ENCODE peak calls at places on chromosome 1, in six cellular contexts. J, B, T, C, F and X are unnamed samples.

GRCh38 chr1:179872558-179872957 is 5.0 kb downstream of the TOR1AIP2 start:
- DNase-seq in J (no peak), B (no peak), T (no peak), C (no peak), F (no peak), X (no peak)

GRCh38 chr1:79629414-79629813 is 622.9 kb upstream of the ADGRL4 start:
- DNase-seq in J (no peak), B (no peak), T (no peak), C (no peak), F (no peak), X (no peak)

GRCh38 chr1:27686223-27686990 is 14.4 kb upstream of the IFI6 start:
- DNase-seq in J (no peak), B (no peak), T (no peak), C (peak), F (no peak), X (no peak)

GRCh38 chr1:94922756-94923465 is 4.0 kb downstream of the CNN3 start:
- DNase-seq in J (no peak), B (no peak), T (no peak), C (no peak), F (peak), X (no peak)

GRCh38 chr1:89692601-89693503 is 59.9 kb downstream of the LRRC8C start:
- DNase-seq in J (no peak), B (no peak), T (no peak), C (no peak), F (no peak), X (peak)

GRCh38 chr1:16905112-16905855 is 9.5 kb downstream of the RNU1-2 start:
- DNase-seq in J (no peak), B (peak), T (no peak), C (peak), F (peak), X (peak)

GRCh38 chr1:224459051-224459450 is 24.5 kb upstream of the WDR26 start:
- DNase-seq in J (no peak), B (no peak), T (no peak), C (no peak), F (no peak), X (no peak)

GRCh38 chr1:227891223-227891954 is 56.3 kb downstream of the WNT9A start:
- DNase-seq in J (no peak), B (peak), T (peak), C (no peak), F (no peak), X (no peak)

GRCh38 chr1:87134061-87134460 is 194.6 kb upstream of the LMO4 start:
- DNase-seq in J (no peak), B (no peak), T (no peak), C (no peak), F (no peak), X (no peak)

GRCh38 chr1:153791856-153792253 is 16.6 kb downstream of the SLC27A3 start:
- DNase-seq in J (no peak), B (no peak), T (no peak), C (no peak), F (no peak), X (no peak)

GRCh38 chr1:187229496-187229895 is 400.7 kb downstream of the PLA2G4A start:
- DNase-seq in J (no peak), B (no peak), T (no peak), C (no peak), F (no peak), X (no peak)
- H3K4me3 ChIP-seq in J (no peak), B (no peak), T (no peak), C (no peak), F (no peak), X (no peak)

GRCh38 chr1:110967256-110967655 is 3.5 kb upstream of the LRIF1 start:
- DNase-seq in J (no peak), B (no peak), T (no peak), C (no peak), F (no peak), X (no peak)
- H3K4me3 ChIP-seq in J (no peak), B (no peak), T (no peak), C (no peak), F (no peak), X (no peak)

GRCh38 chr1:109274533-109275476 is 8.1 kb downstream of the PSRC1 start:
- DNase-seq in J (peak), B (peak), T (peak), C (no peak), F (no peak), X (no peak)

GRCh38 chr1:109277434-109278204 is 5.3 kb downstream of the PSRC1 start:
- DNase-seq in J (peak), B (peak), T (peak), C (peak), F (no peak), X (peak)

GRCh38 chr1:109272831-109273547 is 10.0 kb downstream of the PSRC1 start:
- DNase-seq in J (no peak), B (no peak), T (no peak), C (no peak), F (no peak), X (no peak)

GRCh38 chr1:109273570-109274288 is 9.2 kb downstream of the PSRC1 start:
- DNase-seq in J (no peak), B (no peak), T (no peak), C (no peak), F (no peak), X (no peak)

DNA sequence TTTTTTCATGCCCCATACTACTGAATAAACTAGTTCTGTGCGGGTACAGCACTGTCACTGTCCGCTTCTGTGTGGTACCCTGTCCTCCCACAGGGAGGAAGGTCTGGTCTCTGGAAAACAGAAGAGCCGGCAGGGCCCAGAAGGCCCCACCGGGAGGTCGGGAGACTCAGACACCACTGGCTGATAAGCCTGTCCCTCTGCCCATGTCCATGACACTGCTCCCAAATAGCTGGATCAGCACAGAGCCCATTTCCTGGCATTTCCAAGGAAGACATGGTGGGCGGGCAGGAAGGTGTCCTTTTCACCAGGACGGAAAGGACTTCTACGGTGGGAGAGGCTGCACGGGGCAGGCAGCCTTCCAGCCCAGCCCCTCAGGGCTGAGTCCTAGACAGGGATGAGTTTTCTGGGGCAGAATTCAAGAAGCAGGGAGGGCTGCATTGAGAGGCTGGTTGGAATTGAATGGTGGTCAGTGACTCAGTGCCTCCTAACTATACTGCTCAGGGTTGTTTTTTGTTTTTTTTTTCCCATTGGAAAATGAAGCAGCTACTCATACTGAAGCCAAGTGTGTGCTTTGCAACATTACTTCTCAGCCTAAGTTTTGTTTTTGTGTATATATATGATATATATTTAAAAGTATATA is 7.1 kb downstream of the PSRC1 start:
- DNase-seq in J (no peak), B (no peak), T (no peak), C (no peak), F (no peak), X (no peak)
- H3K4me3 ChIP-seq in J (no peak), B (no peak), T (no peak), C (no peak), F (no peak), X (no peak)

GRCh38 chr1:215606036-215606435 is 38.9 kb downstream of the KCTD3 start:
- DNase-seq in J (no peak), B (no peak), T (no peak), C (peak), F (no peak), X (no peak)
- H3K4me3 ChIP-seq in J (no peak), B (no peak), T (no peak), C (no peak), F (no peak), X (no peak)

GRCh38 chr1:209363112-209363511 is 220.4 kb upstream of the CAMK1G start:
- DNase-seq in J (no peak), B (no peak), T (peak), C (peak), F (no peak), X (no peak)

GRCh38 chr1:209364716-209365115 is 218.8 kb upstream of the CAMK1G start:
- DNase-seq in J (no peak), B (no peak), T (peak), C (no peak), F (no peak), X (no peak)

GRCh38 chr1:209370616-209371015 is 212.9 kb upstream of the CAMK1G start:
- DNase-seq in J (no peak), B (no peak), T (peak), C (no peak), F (no peak), X (no peak)

GRCh38 chr1:209368864-209369598 is 214.5 kb upstream of the CAMK1G start:
- DNase-seq in J (peak), B (no peak), T (peak), C (no peak), F (peak), X (no peak)

DNA sequence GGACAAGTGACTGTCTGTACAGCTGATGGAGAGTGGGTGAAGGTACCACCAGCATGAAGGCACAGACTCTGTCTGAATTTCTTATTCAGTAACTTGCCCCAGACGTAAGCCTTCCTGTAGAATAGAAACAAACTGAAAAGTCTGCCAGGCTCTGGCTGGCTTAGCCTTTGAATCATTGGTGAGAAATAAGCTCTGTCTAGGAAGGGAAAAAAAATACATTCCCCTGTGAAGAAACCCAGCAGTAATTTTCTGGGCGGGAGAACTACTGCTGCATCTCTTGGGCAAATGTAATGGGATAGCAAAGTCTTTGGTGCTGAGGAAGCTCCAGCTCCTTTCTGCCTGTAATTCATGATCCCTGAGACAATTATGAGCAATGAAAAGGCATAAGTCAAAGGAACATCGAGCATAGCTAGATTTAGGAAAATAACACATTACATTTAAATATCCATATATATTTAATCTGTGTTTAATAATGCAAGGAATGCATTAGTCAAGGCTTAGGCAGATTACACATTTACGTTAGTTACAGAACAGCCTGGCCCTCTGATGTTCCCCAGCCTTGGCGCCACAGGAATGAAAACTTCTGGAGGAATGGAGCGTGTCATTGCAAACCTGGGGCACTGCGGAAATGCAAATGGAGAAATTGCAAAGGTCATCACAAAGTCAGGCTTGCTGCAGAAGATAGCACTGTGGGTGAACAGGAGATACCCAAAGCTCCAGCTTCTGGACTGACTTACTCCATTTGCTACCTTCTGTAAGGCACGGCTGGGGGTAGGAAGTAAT is 216.3 kb upstream of the CAMK1G start:
- DNase-seq in J (no peak), B (no peak), T (no peak), C (no peak), F (peak), X (no peak)
- H3K4me3 ChIP-seq in J (no peak), B (no peak), T (no peak), C (no peak), F (no peak), X (no peak)

DNA sequence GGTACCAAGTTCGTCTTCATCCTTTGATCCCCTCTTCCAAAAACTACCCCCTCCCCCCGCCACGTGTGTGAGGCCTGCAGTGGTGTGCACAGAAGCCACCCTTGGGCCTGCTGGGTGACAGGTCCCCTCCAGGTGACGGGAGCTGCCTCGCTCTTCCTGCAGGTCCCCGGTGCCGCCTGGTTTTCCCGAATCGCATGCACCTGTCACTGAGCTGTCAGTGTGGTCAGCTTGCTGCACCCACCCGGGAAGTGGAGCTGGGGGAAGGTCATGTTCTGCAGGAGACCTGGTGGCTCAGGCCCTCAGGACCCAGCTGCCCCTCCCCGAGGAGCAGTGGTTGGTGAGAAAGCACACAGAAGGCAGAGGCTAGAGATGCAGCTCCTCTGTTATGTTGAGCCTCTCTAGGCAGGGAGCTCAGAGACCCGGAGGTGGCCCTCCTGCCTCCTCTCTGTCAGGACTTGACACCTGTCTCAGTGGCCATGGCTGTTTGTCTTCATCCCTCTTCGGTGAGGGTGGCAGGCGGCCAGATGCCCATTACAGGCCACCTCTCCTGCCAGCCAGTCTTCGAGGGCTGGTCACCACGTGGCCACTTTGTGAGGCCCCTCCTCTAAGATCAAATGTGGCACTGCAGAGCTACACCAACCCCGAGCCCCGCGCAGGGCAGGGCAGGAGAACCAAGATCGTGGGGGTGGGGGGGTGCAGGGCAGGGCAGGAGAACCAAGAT is 60.9 kb downstream of the SKI start:
- DNase-seq in J (no peak), B (no peak), T (no peak), C (no peak), F (no peak), X (no peak)
- H3K4me3 ChIP-seq in J (no peak), B (no peak), T (no peak), C (no peak), F (no peak), X (no peak)

GRCh38 chr1:944341-945325 is 14.4 kb downstream of the NOC2L start:
- DNase-seq in J (no peak), B (no peak), T (no peak), C (no peak), F (no peak), X (no peak)
- H3K4me3 ChIP-seq in J (no peak), B (no peak), T (no peak), C (no peak), F (no peak), X (no peak)

GRCh38 chr1:207810606-207811295 is 58.9 kb downstream of the CD46 start:
- DNase-seq in J (no peak), B (no peak), T (no peak), C (no peak), F (no peak), X (no peak)
- H3K4me3 ChIP-seq in J (no peak), B (no peak), T (no peak), C (no peak), F (no peak), X (no peak)